ENCODE peak calls at places on chromosomes 11 and 22, in four cellular contexts. C is prostate gland, M is WERI-Rb-1, P is cardiac muscle cell. B is an unnamed sample.

GRCh38 chr11:42762348-42762747 is 549.4 kb upstream of the API5 start:
- DNase-seq in C (no peak), M (no peak), P (no peak), B (no peak)

GRCh38 chr11:43830928-43831440 is 49.6 kb upstream of the ALKBH3 start:
- DNase-seq in M (no peak), C (no peak), P (no peak), B (peak; percentile 79)

GRCh38 chr22:40387758-40388157 is 17.4 kb downstream of the SGSM3 start:
- DNase-seq in C (peak; percentile 60), M (no peak), P (no peak), B (no peak)

GRCh38 chr22:28103596-28103995 is 184.5 kb upstream of the PITPNB start:
- DNase-seq in C (no peak), P (no peak), M (no peak), B (no peak)

GRCh38 chr11:8268530-8269461 is 5.1 kb upstream of the LMO1 start:
- DNase-seq in M (peak; percentile 23), P (peak; percentile 40), C (no peak), B (no peak)

GRCh38 chr11:8631395-8632110 is 37.5 kb upstream of the STK33 start:
- DNase-seq in C (no peak), P (no peak), M (no peak), B (peak; percentile 71)

GRCh38 chr11:125483592-125483991 is 12.5 kb downstream of the FEZ1 start:
- DNase-seq in M (peak; percentile 40), P (peak; percentile 62), C (no peak), B (no peak)

GRCh38 chr11:363948-364761 is 5.1 kb upstream of the B4GALNT4 start:
- DNase-seq in C (peak; percentile 43), P (no peak), M (peak; percentile 87), B (no peak)

GRCh38 chr22:49827853-49828598 is at the start of gene BRD1:
- DNase-seq in P (peak; percentile 84), M (peak; percentile 29), C (no peak), B (peak; percentile 57)

GRCh38 chr22:44995282-44995597 is 14.6 kb downstream of the PHF21B start:
- DNase-seq in M (no peak), P (peak; percentile 76), C (no peak), B (no peak)

GRCh38 chr11:118306556-118306955 is 2.0 kb downstream of the CD3E start:
- DNase-seq in P (no peak), C (no peak), M (no peak), B (no peak)

GRCh38 chr22:25067851-25068421 is 115.4 kb downstream of the KIAA1671 start:
- DNase-seq in C (no peak), P (no peak), M (no peak), B (peak; percentile 84)

GRCh38 chr11:129247129-129247528 is 55.0 kb upstream of the ARHGAP32 start:
- DNase-seq in C (no peak), M (no peak), P (no peak), B (no peak)

GRCh38 chr11:43396617-43397016 is 37.9 kb downstream of the TTC17 start:
- DNase-seq in C (no peak), P (no peak), M (no peak), B (no peak)

GRCh38 chr11:43632171-43632570 is 48.4 kb upstream of the HSD17B12 start:
- DNase-seq in M (no peak), P (no peak), C (no peak), B (no peak)

GRCh38 chr22:36075230-36075629 is 46.6 kb upstream of the RBFOX2 start:
- DNase-seq in P (no peak), M (no peak), C (no peak), B (no peak)

GRCh38 chr11:76361365-76361764 is 19.6 kb downstream of the THAP12 start:
- DNase-seq in P (no peak), M (no peak), C (no peak), B (no peak)

GRCh38 chr11:111469200-111469599 is 43.0 kb downstream of the BTG4 start:
- DNase-seq in M (peak; percentile 40), P (no peak), C (no peak), B (no peak)

GRCh38 chr11:120815260-120816100 is 208.4 kb upstream of the TBCEL start:
- DNase-seq in M (no peak), P (no peak), C (peak; percentile 45), B (no peak)

GRCh38 chr11:45646275-45646970 is 19.0 kb downstream of the CHST1 start:
- DNase-seq in M (no peak), C (no peak), P (no peak), B (no peak)

GRCh38 chr11:69463181-69463891 is 18.1 kb upstream of the LINC01488 start:
- DNase-seq in P (no peak), C (no peak), M (no peak), B (peak; percentile 69)

GRCh38 chr22:43828711-43829447 is 16.8 kb upstream of the EFCAB6 start:
- DNase-seq in M (peak; percentile 44), C (no peak), P (peak; percentile 46), B (peak; percentile 34)

GRCh38 chr22:38740116-38740723 is 15.6 kb downstream of the SUN2 start:
- DNase-seq in M (no peak), P (no peak), C (no peak), B (no peak)

GRCh38 chr11:72084960-72085359 is 4.3 kb downstream of the LRRC51 start:
- DNase-seq in P (no peak), M (no peak), C (no peak), B (no peak)

GRCh38 chr11:36296925-36297604 is 977 bp downstream of the PRR5L start:
- DNase-seq in C (no peak), P (no peak), M (no peak), B (no peak)

GRCh38 chr22:48302657-48303359 is 1524.9 kb downstream of the BRD1 start:
- DNase-seq in M (no peak), C (no peak), P (no peak), B (no peak)

GRCh38 chr22:48359613-48359965 is 1468.1 kb downstream of the BRD1 start:
- DNase-seq in P (no peak), M (peak; percentile 63), C (no peak), B (no peak)

GRCh38 chr11:48041877-48042698 is 61.7 kb downstream of the PTPRJ start:
- DNase-seq in P (no peak), C (peak; percentile 48), M (no peak), B (no peak)

GRCh38 chr11:113603277-113604059 is 102.6 kb downstream of the TMPRSS5 start:
- DNase-seq in M (no peak), C (no peak), P (no peak), B (no peak)

GRCh38 chr22:29691636-29692326 is 28.0 kb upstream of the CABP7 start:
- DNase-seq in P (no peak), C (no peak), M (no peak), B (no peak)

GRCh38 chr22:34490911-34491310 is 570.6 kb upstream of the LARGE1 start:
- DNase-seq in C (no peak), P (no peak), M (no peak), B (no peak)

GRCh38 chr11:95703059-95703458 is 86.5 kb downstream of the FAM76B start:
- DNase-seq in M (no peak), C (no peak), P (no peak), B (no peak)

GRCh38 chr11:12886508-12886907 is 122.6 kb upstream of the RASSF10 start:
- DNase-seq in M (no peak), C (no peak), P (no peak), B (no peak)
- H3K4me3 ChIP-seq in M (no peak overlapping the region), C (no peak overlapping the region), P (no peak overlapping the region), B (no peak overlapping the region)

GRCh38 chr11:121892131-121892681 is 223.8 kb downstream of the BLID start:
- DNase-seq in P (peak; percentile 12), M (no peak), C (no peak), B (peak; percentile 98)

GRCh38 chr11:121892863-121893262 is 223.2 kb downstream of the BLID start:
- DNase-seq in C (no peak), P (no peak), M (no peak), B (no peak)

GRCh38 chr11:121889931-121890330 is 226.1 kb downstream of the BLID start:
- DNase-seq in P (no peak), M (no peak), C (no peak), B (no peak)

GRCh38 chr11:121890377-121890776 is 225.6 kb downstream of the BLID start:
- DNase-seq in M (no peak), C (no peak), P (no peak), B (peak; percentile 80)

GRCh38 chr11:121891134-121891533 is 224.9 kb downstream of the BLID start:
- DNase-seq in M (no peak), C (no peak), P (no peak), B (no peak)
- H3K27ac ChIP-seq in M (no peak overlapping the region), C (no peak overlapping the region), P (no peak overlapping the region), B (peak overlapping the region; percentile 69)

GRCh38 chr11:93735627-93736026 is 5.7 kb downstream of the TAF1D start:
- DNase-seq in P (no peak), C (no peak), M (no peak), B (no peak)
- H3K4me3 ChIP-seq in P (no peak overlapping the region), C (no peak overlapping the region), M (no peak overlapping the region), B (no peak overlapping the region)

GRCh38 chr11:133951484-133952198 is 5.1 kb downstream of the IGSF9B start:
- DNase-seq in M (peak; percentile 44), P (no peak), C (no peak), B (no peak)

GRCh38 chr11:133952199-133953190 is 4.3 kb downstream of the IGSF9B start:
- DNase-seq in M (no peak), P (no peak), C (no peak), B (no peak)

GRCh38 chr11:133953571-133953970 is 3.2 kb downstream of the IGSF9B start:
- DNase-seq in P (no peak), C (no peak), M (no peak), B (no peak)

GRCh38 chr11:133948711-133949110 is 8.1 kb downstream of the IGSF9B start:
- DNase-seq in C (no peak), M (no peak), P (no peak), B (no peak)

GRCh38 chr11:133950874-133951483 is 5.8 kb downstream of the IGSF9B start:
- DNase-seq in P (peak; percentile 62), M (peak; percentile 62), C (no peak), B (no peak)
- H3K27ac ChIP-seq in P (peak overlapping the region; percentile 56), M (peak overlapping the region; percentile 73), C (peak overlapping the region; percentile 47), B (no peak overlapping the region)

GRCh38 chr11:58574851-58575250 is 805 bp downstream of the LPXN start:
- DNase-seq in P (no peak), C (no peak), M (no peak), B (no peak)

GRCh38 chr11:58577441-58578135 is 1.3 kb upstream of the ZFP91 start:
- DNase-seq in M (peak; percentile 24), P (peak; percentile 58), C (no peak), B (peak; percentile 77)

GRCh38 chr11:58576792-58577440 is 1.3 kb upstream of the LPXN start:
- DNase-seq in M (no peak), P (no peak), C (no peak), B (no peak)

GRCh38 chr11:58575377-58576020 is at the start of gene LPXN:
- DNase-seq in P (no peak), M (no peak), C (no peak), B (no peak)

DNA sequence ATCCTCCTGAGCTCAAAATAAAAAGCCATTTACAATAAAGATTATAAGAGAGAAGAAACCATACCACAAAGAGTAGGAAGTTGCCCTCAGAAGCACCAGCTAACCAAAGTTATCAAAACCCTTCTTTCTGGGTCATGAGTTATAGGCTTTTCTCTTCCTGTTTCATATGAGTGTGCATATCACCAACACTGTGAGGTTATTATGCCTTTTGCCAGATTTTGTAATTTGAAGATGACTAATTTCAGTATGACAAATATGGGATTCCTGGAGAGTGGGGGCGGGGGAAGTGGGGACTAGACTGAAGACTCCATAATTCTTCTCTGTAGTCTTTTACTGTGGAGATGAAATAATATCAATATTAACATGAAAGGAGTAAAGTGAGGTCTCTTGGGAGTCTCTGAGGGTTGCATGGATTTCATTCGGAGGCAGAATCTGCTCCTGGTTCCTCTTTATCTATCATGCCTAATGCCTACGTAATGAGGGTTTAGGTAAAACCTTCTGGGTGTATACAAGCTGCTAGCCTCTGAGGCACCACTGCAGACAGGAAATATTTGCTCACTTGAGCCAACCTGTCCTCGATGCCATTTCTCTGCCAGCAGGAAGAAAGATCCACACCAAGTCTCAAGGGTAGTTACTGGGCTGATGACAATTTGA is 2.1 kb downstream of the LPXN start:
- DNase-seq in M (no peak), C (peak; percentile 50), P (peak; percentile 73), B (no peak)
- H3K4me3 ChIP-seq in M (no peak overlapping the region), C (no peak overlapping the region), P (no peak overlapping the region), B (no peak overlapping the region)